ENCODE peak calls at places on chromosomes 11 and 22, in seven cellular contexts. A is tibial artery, J is mucosa of descending colon, D is mesendoderm, F is AG10803, L is heart left ventricle, T is stomach. K is an unnamed sample.

GRCh38 chr11:119791701-119792151 is 62.7 kb upstream of the NECTIN1 start:
- DNase-seq in L (no peak), A (peak), T (no peak), F (peak), J (no peak), D (peak), K (peak)

GRCh38 chr22:28604961-28605360 is 74.7 kb downstream of the TTC28 start:
- DNase-seq in J (no peak), F (peak), D (no peak), A (no peak), L (no peak), T (no peak), K (no peak)

GRCh38 chr22:31926969-31927368 is 17.4 kb upstream of the YWHAH start:
- DNase-seq in D (peak), A (no peak), J (no peak), F (no peak), T (no peak), L (no peak), K (peak)

GRCh38 chr22:27509132-27509920 is 292.2 kb downstream of the MN1 start:
- DNase-seq in A (no peak), T (no peak), L (no peak), D (no peak), F (no peak), J (no peak), K (no peak)

GRCh38 chr11:93267383-93267782 is 63.2 kb upstream of the DEUP1 start:
- DNase-seq in L (no peak), F (no peak), D (peak), J (no peak), A (no peak), T (no peak), K (no peak)

GRCh38 chr22:46634011-46634699 is 14.0 kb downstream of the GRAMD4 start:
- DNase-seq in D (peak), A (no peak), J (no peak), F (no peak), L (no peak), T (no peak), K (no peak)

GRCh38 chr11:116543099-116543498 is 229.7 kb downstream of the BUD13 start:
- DNase-seq in L (no peak), T (no peak), F (no peak), A (peak), J (no peak), D (no peak), K (no peak)

GRCh38 chr22:46136539-46137217 is 13.6 kb upstream of the PPARA start:
- DNase-seq in F (no peak), D (no peak), L (no peak), T (no peak), J (peak), A (no peak), K (no peak)

GRCh38 chr11:79440451-79441158 is at the start of gene TENM4:
- DNase-seq in L (peak), D (peak), J (peak), F (peak), A (peak), T (peak), K (peak)

GRCh38 chr11:76791861-76792260 is 8.7 kb downstream of the TSKU start:
- DNase-seq in F (peak), A (no peak), L (no peak), T (peak), J (no peak), D (no peak), K (no peak)

GRCh38 chr11:119878990-119879389 is 150.0 kb upstream of the NECTIN1 start:
- DNase-seq in D (no peak), J (no peak), F (no peak), T (no peak), A (no peak), L (no peak), K (no peak)

GRCh38 chr11:76408171-76408965 is 27.2 kb downstream of the GVQW3 start:
- DNase-seq in A (no peak), L (no peak), F (no peak), J (no peak), T (no peak), D (peak), K (no peak)

GRCh38 chr11:2376751-2377451 is at the start of gene CD81:
- DNase-seq in L (peak), A (no peak), F (no peak), J (peak), D (no peak), T (peak), K (peak)

GRCh38 chr11:76094729-76095128 is 111.6 kb downstream of the WNT11 start:
- DNase-seq in D (no peak), J (no peak), A (no peak), T (no peak), L (no peak), F (no peak), K (no peak)

GRCh38 chr22:36153756-36154155 is 6.8 kb downstream of the APOL3 start:
- DNase-seq in T (no peak), A (no peak), F (no peak), D (no peak), J (no peak), L (no peak), K (no peak)

GRCh38 chr11:42315267-42315666 is 855.8 kb upstream of the LRRC4C start:
- DNase-seq in L (no peak), A (no peak), J (no peak), D (no peak), F (no peak), T (no peak), K (no peak)

GRCh38 chr11:62605467-62605866 is 3.8 kb upstream of the MTA2 start:
- DNase-seq in A (no peak), L (no peak), F (no peak), J (no peak), D (no peak), T (no peak), K (no peak)

GRCh38 chr11:70663815-70664214 is 265.5 kb downstream of the CTTN start:
- DNase-seq in F (no peak), J (no peak), D (no peak), A (no peak), L (no peak), T (no peak), K (no peak)

GRCh38 chr11:70660889-70661197 is 262.5 kb downstream of the CTTN start:
- DNase-seq in F (no peak), J (no peak), L (no peak), D (no peak), A (no peak), T (no peak), K (no peak)

GRCh38 chr11:70661763-70662501 is 263.6 kb downstream of the CTTN start:
- DNase-seq in D (peak), A (no peak), F (peak), L (peak), T (no peak), J (no peak), K (peak)

GRCh38 chr11:70660059-70660888 is 261.9 kb downstream of the CTTN start:
- DNase-seq in D (no peak), A (no peak), F (no peak), T (no peak), L (no peak), J (no peak), K (no peak)

GRCh38 chr11:70662691-70663098 is 264.4 kb downstream of the CTTN start:
- DNase-seq in J (no peak), F (no peak), D (peak), A (no peak), T (no peak), L (no peak), K (no peak)
- H3K4me3 ChIP-seq in J (no peak), F (no peak), D (no peak), A (no peak), T (no peak), L (no peak), K (peak)

DNA sequence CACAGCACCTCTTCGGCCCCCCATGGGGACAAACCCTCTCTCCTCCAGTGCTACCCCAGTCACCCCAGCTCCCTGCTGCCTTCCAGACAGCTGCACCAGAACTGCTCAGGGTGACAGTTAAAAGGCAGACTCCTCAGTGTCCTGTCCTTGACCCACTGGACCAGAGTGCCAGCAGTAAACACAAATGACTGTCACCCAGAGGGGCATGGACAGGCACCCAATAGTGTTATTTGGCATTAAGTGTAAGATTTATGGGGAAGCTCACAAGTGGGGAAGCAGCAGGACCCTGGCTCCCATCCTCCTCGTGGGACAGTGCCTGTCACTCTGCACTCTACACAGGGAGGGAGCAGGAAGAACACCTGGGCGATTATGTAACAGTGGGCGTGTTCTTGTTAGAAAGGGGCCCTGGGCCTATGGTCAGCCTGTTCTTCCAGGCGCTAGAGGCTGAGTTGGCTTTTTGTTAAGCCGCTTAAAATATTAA is 5.0 kb downstream of the RPS19BP1 start:
- DNase-seq in A (no peak), F (no peak), T (peak), L (no peak), D (peak), J (peak), K (no peak)
- H3K4me3 ChIP-seq in A (no peak), F (no peak), T (no peak), L (no peak), D (no peak), J (no peak), K (no peak)

GRCh38 chr11:67436459-67437081 is 912 bp downstream of the PTPRCAP start:
- DNase-seq in L (no peak), J (peak), A (peak), D (peak), F (no peak), T (peak), K (no peak)
- H3K4me3 ChIP-seq in L (no peak), J (no peak), A (no peak), D (no peak), F (no peak), T (peak), K (no peak)

GRCh38 chr22:42957544-42957943 is 57.4 kb downstream of the PACSIN2 start:
- DNase-seq in F (no peak), L (no peak), A (no peak), D (no peak), T (no peak), J (no peak), K (no peak)

GRCh38 chr22:42959472-42960145 is 55.3 kb downstream of the PACSIN2 start:
- DNase-seq in J (no peak), L (peak), T (peak), D (peak), F (peak), A (peak), K (no peak)

GRCh38 chr22:42958937-42959336 is 56.0 kb downstream of the PACSIN2 start:
- DNase-seq in F (no peak), T (no peak), L (no peak), A (no peak), J (no peak), D (no peak), K (no peak)

GRCh38 chr22:42955842-42956241 is 59.1 kb downstream of the PACSIN2 start:
- DNase-seq in F (no peak), A (no peak), D (no peak), J (no peak), L (no peak), T (no peak), K (no peak)

GRCh38 chr22:42957958-42958357 is 57.0 kb downstream of the PACSIN2 start:
- DNase-seq in J (no peak), A (no peak), L (no peak), T (no peak), F (no peak), D (no peak), K (no peak)
- H3K4me3 ChIP-seq in J (no peak), A (peak), L (peak), T (no peak), F (no peak), D (no peak), K (no peak)

DNA sequence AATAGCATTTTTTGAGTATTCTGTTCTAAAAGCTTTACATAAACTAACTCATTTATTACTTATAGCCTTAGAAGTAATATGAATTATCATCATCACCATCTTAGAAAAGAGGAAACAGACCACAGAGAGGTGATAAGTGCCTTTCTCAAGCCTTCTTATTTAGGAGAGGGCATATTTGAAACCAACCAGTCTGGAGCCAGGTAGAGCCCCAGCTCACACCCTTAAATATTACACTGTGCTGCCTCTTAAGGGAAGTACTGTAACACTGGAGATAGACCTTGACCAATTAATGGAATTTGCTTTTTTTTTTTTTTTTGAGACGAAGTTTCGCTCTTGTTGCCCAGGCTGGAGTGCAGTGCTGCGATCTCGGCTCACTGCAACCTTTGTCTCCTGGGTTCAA is 2.3 kb downstream of the BCO2 start:
- DNase-seq in L (no peak), F (no peak), T (no peak), D (no peak), A (no peak), J (no peak), K (no peak)
- H3K4me3 ChIP-seq in L (peak), F (no peak), T (no peak), D (no peak), A (no peak), J (no peak), K (no peak)

GRCh38 chr11:28625532-28625931 is 517.3 kb downstream of the METTL15 start:
- DNase-seq in J (no peak), D (no peak), A (no peak), T (no peak), F (no peak), L (no peak), K (no peak)

GRCh38 chr11:28619870-28620540 is 511.8 kb downstream of the METTL15 start:
- DNase-seq in A (no peak), D (peak), F (no peak), L (no peak), T (no peak), J (no peak), K (no peak)

GRCh38 chr11:28618426-28618825 is 510.2 kb downstream of the METTL15 start:
- DNase-seq in T (no peak), A (no peak), J (no peak), L (no peak), F (peak), D (no peak), K (no peak)

GRCh38 chr11:28616566-28616965 is 508.4 kb downstream of the METTL15 start:
- DNase-seq in A (no peak), D (no peak), J (no peak), F (peak), T (no peak), L (no peak), K (no peak)

DNA sequence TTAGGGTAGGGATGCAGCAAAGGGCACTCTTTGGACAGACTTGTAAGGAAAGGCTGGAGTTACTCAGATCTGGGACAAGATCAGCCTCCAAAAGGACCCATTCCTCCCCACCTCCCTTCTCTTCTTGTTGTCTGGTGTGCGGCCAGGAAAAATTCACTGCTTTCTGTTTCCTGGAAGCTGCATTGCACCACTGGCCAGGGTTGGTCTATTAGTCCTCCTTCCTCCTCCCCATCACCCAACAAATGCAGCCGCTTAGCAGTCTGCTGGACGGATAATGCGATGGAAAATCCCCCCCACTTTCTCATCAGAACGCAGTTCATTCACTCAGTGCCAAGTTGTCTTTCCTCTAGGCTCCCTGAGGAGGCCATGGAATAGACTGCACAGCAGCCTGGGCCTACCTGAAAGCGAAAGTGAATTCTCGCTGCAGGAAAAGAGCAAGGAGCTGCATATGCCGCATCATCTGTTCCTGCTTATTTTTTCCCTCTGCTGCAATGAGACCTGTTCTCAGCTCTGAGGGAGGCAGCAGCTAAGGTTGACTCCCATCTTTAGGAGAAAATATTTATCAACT is 513.5 kb downstream of the METTL15 start:
- DNase-seq in J (no peak), D (no peak), L (peak), A (no peak), T (peak), F (peak), K (no peak)
- H3K4me3 ChIP-seq in J (no peak), D (no peak), L (peak), A (peak), T (no peak), F (peak), K (no peak)

GRCh38 chr11:33475999-33476398 is 218.8 kb downstream of the HIPK3 start:
- DNase-seq in D (no peak), J (no peak), T (peak), F (peak), A (no peak), L (no peak), K (no peak)

GRCh38 chr11:33476945-33477584 is 219.9 kb downstream of the HIPK3 start:
- DNase-seq in A (no peak), T (no peak), L (no peak), D (no peak), J (no peak), F (no peak), K (no peak)

GRCh38 chr11:33480636-33481035 is 220.0 kb downstream of the C11orf91 start:
- DNase-seq in T (no peak), L (no peak), F (no peak), J (no peak), D (no peak), A (no peak), K (no peak)

GRCh38 chr11:33479216-33479615 is 221.4 kb downstream of the C11orf91 start:
- DNase-seq in T (no peak), L (no peak), D (no peak), J (no peak), A (no peak), F (no peak), K (no peak)

DNA sequence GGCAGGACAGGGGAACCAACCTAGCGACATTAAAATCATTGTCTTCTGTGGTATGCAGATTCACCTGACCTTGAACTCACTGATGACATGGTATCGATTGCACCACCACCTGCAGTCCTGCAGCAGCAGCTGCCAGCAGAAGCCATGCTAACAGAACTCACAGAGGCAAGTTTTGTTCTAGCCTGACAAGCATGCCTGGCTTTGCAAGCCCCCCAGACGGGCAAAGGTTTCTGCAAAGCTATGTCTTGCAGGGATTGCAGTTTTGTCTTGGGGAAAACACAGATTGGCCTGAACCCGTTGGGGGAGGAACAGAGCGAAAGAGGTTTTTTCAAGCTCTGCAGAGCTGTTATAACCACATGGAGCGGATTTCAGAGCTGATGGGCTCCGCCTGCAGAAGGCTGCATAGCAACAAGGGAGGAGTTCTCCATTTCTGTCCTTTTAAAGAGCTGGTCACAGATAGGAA is 221.0 kb downstream of the HIPK3 start:
- DNase-seq in T (no peak), D (no peak), F (no peak), A (no peak), L (no peak), J (no peak), K (peak)
- H3K4me3 ChIP-seq in T (no peak), D (no peak), F (no peak), A (no peak), L (no peak), J (no peak), K (no peak)

DNA sequence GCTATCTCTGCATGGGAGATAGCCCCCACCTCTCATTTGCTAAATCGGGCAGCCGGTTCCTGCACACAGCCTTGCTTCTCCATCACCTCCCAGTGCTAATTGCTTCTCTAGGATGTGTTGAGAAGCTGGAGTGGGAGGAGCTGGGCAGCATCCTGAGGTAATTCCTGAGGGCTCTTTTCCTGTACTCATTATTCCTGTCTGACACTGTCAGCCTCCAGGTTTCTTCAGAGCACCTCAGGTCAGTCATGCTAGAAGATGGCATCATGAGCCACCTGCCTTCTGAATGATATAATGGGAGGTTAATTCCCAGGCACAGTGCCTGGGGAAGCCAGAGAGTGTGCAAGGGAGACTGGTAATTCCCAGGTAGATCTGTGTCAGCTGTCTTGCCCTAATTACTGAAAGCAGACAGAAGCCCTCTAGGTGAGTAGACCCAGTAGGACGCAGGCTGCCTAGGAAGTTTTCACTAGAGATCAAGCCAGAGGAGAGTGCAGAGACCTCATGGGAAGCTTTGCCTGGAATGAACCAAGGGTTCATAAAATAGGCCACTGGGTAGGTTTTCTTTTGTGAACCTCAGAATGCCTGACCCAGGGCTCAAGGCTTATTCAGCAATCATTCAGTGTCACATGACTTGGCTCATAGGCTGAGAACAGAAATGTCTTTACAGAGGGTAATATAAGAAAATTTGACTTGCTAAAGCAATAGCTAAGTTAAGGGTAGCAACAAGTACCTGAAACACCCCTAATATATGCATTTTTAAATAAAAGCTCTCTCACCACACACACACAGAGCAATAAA is 132.8 kb downstream of the RAB38 start:
- DNase-seq in D (peak), L (no peak), F (no peak), A (no peak), T (no peak), J (no peak), K (no peak)
- H3K4me3 ChIP-seq in D (no peak), L (no peak), F (no peak), A (no peak), T (no peak), J (no peak), K (no peak)

DNA sequence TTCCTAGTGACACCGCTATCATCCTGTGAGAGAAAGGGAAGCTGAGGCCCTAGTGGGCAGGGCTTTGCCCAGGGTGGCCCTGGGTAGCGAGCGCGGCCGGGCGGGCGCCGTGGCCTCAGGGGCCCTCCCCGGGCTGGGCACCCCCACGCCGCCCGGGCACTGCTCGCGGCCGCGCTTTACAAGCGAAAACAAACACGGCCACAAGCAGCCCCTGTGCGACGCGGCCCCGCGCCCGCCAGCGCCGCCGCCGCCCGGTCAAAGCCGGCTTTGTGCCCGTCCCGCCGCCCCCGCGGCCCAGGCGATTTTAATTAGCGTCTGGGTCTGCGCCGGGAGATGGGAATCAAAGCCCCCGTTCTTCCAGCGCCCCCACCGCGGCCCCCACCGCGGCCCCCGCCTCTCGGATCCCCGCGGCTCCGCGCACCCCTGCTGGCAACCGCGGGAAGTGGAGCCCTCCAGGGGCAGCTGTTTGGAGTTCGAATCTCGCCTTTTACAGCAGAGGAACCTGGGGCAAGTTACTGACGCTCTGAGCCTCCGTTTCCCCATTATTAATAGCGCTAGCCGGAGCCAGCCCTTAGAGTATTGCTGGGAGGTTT is 47.9 kb downstream of the CHRDL2 start:
- DNase-seq in L (peak), A (no peak), F (peak), T (peak), D (peak), J (peak), K (peak)
- H3K4me3 ChIP-seq in L (peak), A (peak), F (peak), T (peak), D (no peak), J (no peak), K (peak)